ENCODE peak calls at places on chromosome 5, in four cellular contexts. L, S, F and G are unnamed samples.

GRCh38 chr5:83891261-83891660 is 170.6 kb upstream of the HAPLN1 start:
- DNase-seq in L (no peak), S (no peak), F (no peak), G (no peak)

GRCh38 chr5:2732850-2733249 is 18.6 kb downstream of the IRX2 start:
- DNase-seq in L (no peak), S (no peak), F (no peak), G (no peak)

GRCh38 chr5:107565791-107566536 is 104.8 kb downstream of the EFNA5 start:
- DNase-seq in L (no peak), S (no peak), F (no peak), G (no peak)

GRCh38 chr5:65418661-65419060 is 63.1 kb downstream of the ADAMTS6 start:
- DNase-seq in L (no peak), S (no peak), F (no peak), G (no peak)

GRCh38 chr5:141825241-141825671 is 53.0 kb downstream of the PCDH1 start:
- DNase-seq in L (no peak), S (no peak), F (no peak), G (no peak)

GRCh38 chr5:78046006-78046405 is 248.5 kb downstream of the AP3B1 start:
- DNase-seq in L (no peak), S (no peak), F (no peak), G (no peak)

GRCh38 chr5:141001854-141002666 is 35.8 kb downstream of the PCDHAC2 start:
- DNase-seq in L (no peak), S (peak; percentile 27), F (no peak), G (peak; percentile 54)

GRCh38 chr5:172074896-172075295 is 68.5 kb upstream of the FBXW11 start:
- DNase-seq in L (no peak), S (no peak), F (peak; percentile 21), G (no peak)

GRCh38 chr5:133669472-133669871 is 57.1 kb upstream of the FSTL4 start:
- DNase-seq in L (no peak), S (no peak), F (no peak), G (no peak)

GRCh38 chr5:157965989-157966388 is 107.0 kb upstream of the CLINT1 start:
- DNase-seq in L (no peak), S (no peak), F (no peak), G (no peak)

GRCh38 chr5:171975262-171975876 is 31.1 kb downstream of the FBXW11 start:
- DNase-seq in L (no peak), S (no peak), F (peak; percentile 58), G (no peak)

GRCh38 chr5:5252106-5252505 is 112.0 kb downstream of the ADAMTS16 start:
- DNase-seq in L (no peak), S (no peak), F (no peak), G (no peak)

GRCh38 chr5:96823900-96824351 is 16.2 kb upstream of the ERAP1 start:
- DNase-seq in L (peak; percentile 58), S (no peak), F (peak; percentile 63), G (no peak)

GRCh38 chr5:88393721-88394530 is 125.3 kb upstream of the TMEM161B start:
- DNase-seq in L (no peak), S (no peak), F (no peak), G (no peak)

GRCh38 chr5:77076961-77077820 is 9.9 kb downstream of the ZBED3 start:
- DNase-seq in L (no peak), S (peak; percentile 50), F (peak; percentile 68), G (peak; percentile 85)

GRCh38 chr5:134763221-134763620 is 4.6 kb downstream of the DDX46 start:
- DNase-seq in L (no peak), S (no peak), F (no peak), G (no peak)

GRCh38 chr5:133252133-133252480 is 200.3 kb downstream of the HSPA4 start:
- DNase-seq in L (no peak), S (no peak), F (no peak), G (no peak)

GRCh38 chr5:169895876-169896275 is 84.4 kb downstream of the INSYN2B start:
- DNase-seq in L (no peak), S (no peak), F (peak; percentile 70), G (no peak)

GRCh38 chr5:174998131-174998730 is 273.8 kb downstream of the MSX2 start:
- DNase-seq in L (no peak), S (no peak), F (no peak), G (no peak)

GRCh38 chr5:73748510-73749410 is 122.8 kb downstream of the ARHGEF28 start:
- DNase-seq in L (no peak), S (no peak), F (peak; percentile 89), G (no peak)

GRCh38 chr5:139410886-139411835 is 7.3 kb upstream of the SPATA24 start:
- DNase-seq in L (no peak), S (no peak), F (no peak), G (no peak)

GRCh38 chr5:179334017-179334765 is 11.1 kb downstream of the ADAMTS2 start:
- DNase-seq in L (no peak), S (no peak), F (no peak), G (no peak)

DNA sequence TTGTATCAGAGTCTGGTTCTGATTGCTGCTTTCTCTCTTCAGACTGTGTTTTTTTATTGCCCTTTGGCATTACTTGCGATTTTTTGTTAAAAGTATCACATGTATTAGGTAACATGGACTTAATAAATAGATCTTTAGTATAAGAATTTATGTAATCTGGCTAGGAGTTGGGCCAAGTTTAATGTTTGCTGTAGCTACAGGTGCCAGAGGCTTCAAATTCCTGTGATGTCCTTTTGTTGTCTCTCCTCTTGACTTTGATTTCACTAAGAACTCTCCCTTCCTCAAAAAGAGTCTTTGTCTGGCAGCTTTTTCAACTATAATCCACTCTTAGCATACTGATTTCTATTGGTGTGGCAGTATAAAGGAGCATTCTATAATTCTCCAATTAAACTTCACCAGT is 313.1 kb downstream of the DTWD2 start:
- DNase-seq in L (no peak), S (no peak), F (no peak), G (no peak)
- TF ChIP-seq CTCF in L (no peak), S (no peak), F (no peak), G (no peak)

DNA sequence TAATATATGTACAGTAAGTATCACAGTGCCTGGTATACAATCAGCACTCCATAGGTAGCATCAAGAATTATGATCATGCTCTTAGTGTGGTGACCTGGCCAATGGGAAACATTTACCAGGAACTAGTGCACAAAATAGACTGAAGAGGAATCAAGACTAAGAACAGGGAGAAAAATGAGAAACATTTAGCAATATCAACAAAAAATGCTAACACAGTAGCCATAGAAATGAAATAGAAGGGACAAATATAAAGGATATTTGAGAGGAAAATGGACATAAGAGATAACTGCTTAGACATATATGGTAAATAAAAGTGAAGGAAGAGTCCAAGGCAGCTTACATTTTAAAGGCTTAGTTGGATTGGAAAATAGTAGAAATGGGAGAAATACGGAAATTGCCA is 16.5 kb upstream of the SPATA9 start:
- DNase-seq in L (no peak), S (no peak), F (no peak), G (no peak)
- TF ChIP-seq CTCF in L (no peak), S (no peak), F (no peak), G (no peak)

DNA sequence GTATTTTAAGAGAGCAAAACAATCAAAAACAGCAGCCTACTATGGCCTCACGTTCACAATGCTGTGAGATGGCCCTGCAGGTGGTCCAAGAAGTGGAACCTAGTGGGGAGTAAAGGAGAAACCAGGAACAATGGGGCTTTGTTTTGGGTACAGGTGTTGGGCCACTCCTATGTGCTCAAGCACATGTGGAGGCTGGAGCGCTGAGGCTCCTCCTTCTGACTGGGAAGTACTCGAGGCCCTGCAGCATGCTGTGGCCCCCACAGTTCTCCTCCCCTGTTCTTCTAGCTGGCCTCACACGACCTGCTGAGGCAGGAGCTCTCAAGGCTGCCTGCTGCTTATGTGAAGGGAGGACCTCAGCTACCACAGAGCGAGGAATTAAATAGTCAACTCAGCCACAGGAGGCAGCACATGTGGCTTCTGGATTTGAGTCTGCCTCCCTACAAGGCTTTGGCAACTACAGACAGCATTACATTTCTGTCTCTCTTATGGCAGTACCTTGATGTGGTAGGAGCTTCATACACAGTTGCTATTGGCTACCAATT is 482.3 kb downstream of the SPOCK1 start:
- DNase-seq in L (no peak), S (no peak), F (no peak), G (no peak)
- TF ChIP-seq CTCF in L (no peak), S (no peak), F (no peak), G (no peak)

GRCh38 chr5:29367176-29367833 is 1826.2 kb upstream of the CDH6 start:
- DNase-seq in L (no peak), S (no peak), F (no peak), G (no peak)
- TF ChIP-seq CTCF in L (no peak), S (no peak), F (no peak), G (no peak)

GRCh38 chr5:95471447-95471846 is 80.3 kb downstream of the FAM81B start:
- DNase-seq in L (no peak), S (no peak), F (no peak), G (no peak)

GRCh38 chr5:95471922-95472321 is 80.8 kb downstream of the FAM81B start:
- DNase-seq in L (peak; percentile 21), S (no peak), F (peak; percentile 10), G (no peak)
- TF ChIP-seq CTCF in L (peak; percentile 17), S (no peak), F (no peak), G (no peak)

DNA sequence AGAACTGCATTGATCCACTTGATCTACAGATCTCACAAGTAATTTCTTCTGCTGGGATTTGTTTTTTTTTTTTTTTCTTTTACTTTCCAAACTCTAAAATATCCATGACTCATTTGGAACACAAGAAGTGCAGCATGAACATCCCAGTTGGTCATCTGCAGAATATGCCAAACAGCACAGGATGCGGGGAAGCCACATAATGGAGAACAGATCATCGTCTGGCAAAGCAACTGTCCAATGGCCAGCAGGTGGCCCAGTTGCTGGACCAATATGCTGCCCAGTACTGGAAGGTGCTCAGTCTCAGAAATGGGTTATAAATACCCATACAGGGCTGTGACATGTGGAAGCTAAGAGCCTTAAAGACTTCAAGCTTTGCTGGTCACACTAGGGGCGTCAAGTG is 221.3 kb upstream of the TAS2R1 start:
- DNase-seq in L (peak; percentile 91), S (no peak), F (peak; percentile 65), G (no peak)
- TF ChIP-seq CTCF in L (peak; percentile 64), S (no peak), F (peak; percentile 57), G (no peak)

DNA sequence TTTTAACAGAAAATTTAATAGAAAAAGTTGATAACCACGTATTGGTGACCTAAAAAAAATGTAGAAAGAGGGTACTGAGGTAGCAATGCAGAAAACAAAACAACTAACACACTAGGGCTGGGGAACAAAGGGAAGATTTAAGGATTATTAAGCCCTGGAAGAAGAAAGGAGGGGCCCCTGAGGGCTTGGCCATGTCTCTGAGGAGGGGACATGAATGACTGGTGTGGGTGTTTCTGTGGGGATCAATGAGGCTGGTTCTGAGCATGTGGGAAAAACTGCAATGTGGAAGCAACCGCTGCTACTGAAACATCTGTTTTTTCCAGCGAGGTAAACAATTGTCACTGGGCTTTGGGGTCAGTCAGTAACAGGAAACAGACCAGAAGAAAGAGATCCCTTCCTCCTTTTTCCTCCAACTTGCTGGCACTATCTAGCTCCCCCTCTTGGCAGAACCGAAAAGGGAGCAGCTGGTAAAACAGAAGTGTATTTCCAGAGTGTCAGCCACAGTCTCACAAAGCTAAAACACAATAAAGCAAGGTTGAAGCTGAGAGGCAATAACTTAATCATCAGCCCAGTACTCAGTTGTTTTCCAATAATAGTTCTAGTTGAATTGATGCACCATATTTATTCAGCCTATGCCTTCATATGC is 48.3 kb downstream of the ATPSCKMT start:
- DNase-seq in L (no peak), S (no peak), F (peak; percentile 2), G (peak; percentile 22)
- TF ChIP-seq CTCF in L (peak; percentile 35), S (peak; percentile 30), F (peak; percentile 34), G (peak; percentile 26)

DNA sequence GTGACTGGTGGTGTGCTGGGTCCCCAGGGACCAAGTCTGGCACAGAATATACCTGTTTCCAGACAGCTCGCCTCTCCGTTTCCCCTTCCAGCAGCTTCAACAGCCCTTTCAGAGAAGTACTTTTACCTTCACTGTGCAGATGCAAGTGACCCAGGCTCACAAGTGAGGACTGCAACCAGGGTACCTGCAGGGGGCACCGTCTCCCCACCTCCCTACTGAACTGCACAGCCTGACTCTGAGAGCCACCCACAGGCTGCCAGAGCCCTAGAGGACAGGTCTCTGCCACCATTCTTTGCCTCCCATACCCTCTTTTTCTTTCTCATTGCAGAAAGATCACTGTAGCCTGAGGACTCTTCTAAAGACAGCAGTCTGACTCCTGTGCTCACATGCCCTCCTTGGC is 15.4 kb downstream of the IL9 start:
- DNase-seq in L (no peak), S (no peak), F (no peak), G (peak; percentile 28)
- TF ChIP-seq CTCF in L (peak; percentile 24), S (no peak), F (peak; percentile 34), G (no peak)